ENCODE peak calls at places on chromosomes 6 and 20, in ten cellular contexts. One of them, this sample, is unnamed.

GRCh38 chr20:59564171-59564570 is 40.2 kb upstream of the PHACTR3 start:
- DNase-seq in keratinocyte: no peak
- DNase-seq in activated T-cell treated with anti-CD3 and anti-CD28 coated beads for 48 hours: no peak
- DNase-seq in HuH-7.5: peak
- DNase-seq in SW 1271: no peak
- DNase-seq in AG10803: no peak
- DNase-seq in left cardiac atrium: no peak
- DNase-seq in lower leg skin: no peak
- DNase-seq in Panc1: no peak
- DNase-seq in spleen: no peak
- DNase-seq in this sample: no peak

GRCh38 chr20:49964964-49965780 is 17.6 kb upstream of the SNAI1 start:
- DNase-seq in keratinocyte: no peak
- DNase-seq in activated T-cell treated with anti-CD3 and anti-CD28 coated beads for 48 hours: peak
- DNase-seq in HuH-7.5: peak
- DNase-seq in SW 1271: no peak
- DNase-seq in AG10803: no peak
- DNase-seq in left cardiac atrium: no peak
- DNase-seq in lower leg skin: no peak
- DNase-seq in Panc1: no peak
- DNase-seq in spleen: peak
- DNase-seq in this sample: peak

GRCh38 chr20:53636725-53637097 is 43.1 kb upstream of the ZNF217 start:
- DNase-seq in keratinocyte: no peak
- DNase-seq in activated T-cell treated with anti-CD3 and anti-CD28 coated beads for 48 hours: no peak
- DNase-seq in HuH-7.5: no peak
- DNase-seq in SW 1271: no peak
- DNase-seq in AG10803: no peak
- DNase-seq in left cardiac atrium: no peak
- DNase-seq in lower leg skin: no peak
- DNase-seq in Panc1: no peak
- DNase-seq in spleen: no peak
- DNase-seq in this sample: no peak

GRCh38 chr20:40811660-40812414 is 122.8 kb upstream of the MAFB start:
- DNase-seq in keratinocyte: no peak
- DNase-seq in activated T-cell treated with anti-CD3 and anti-CD28 coated beads for 48 hours: no peak
- DNase-seq in HuH-7.5: no peak
- DNase-seq in SW 1271: no peak
- DNase-seq in AG10803: no peak
- DNase-seq in left cardiac atrium: no peak
- DNase-seq in lower leg skin: no peak
- DNase-seq in Panc1: no peak
- DNase-seq in spleen: no peak
- DNase-seq in this sample: no peak

GRCh38 chr6:19465760-19466159 is 371.4 kb upstream of the ID4 start:
- DNase-seq in keratinocyte: no peak
- DNase-seq in activated T-cell treated with anti-CD3 and anti-CD28 coated beads for 48 hours: no peak
- DNase-seq in HuH-7.5: no peak
- DNase-seq in SW 1271: no peak
- DNase-seq in AG10803: peak
- DNase-seq in left cardiac atrium: no peak
- DNase-seq in lower leg skin: no peak
- DNase-seq in Panc1: peak
- DNase-seq in spleen: no peak
- DNase-seq in this sample: peak

GRCh38 chr6:149026530-149026942 is 279.7 kb downstream of the UST start:
- DNase-seq in keratinocyte: peak
- DNase-seq in activated T-cell treated with anti-CD3 and anti-CD28 coated beads for 48 hours: no peak
- DNase-seq in HuH-7.5: no peak
- DNase-seq in SW 1271: no peak
- DNase-seq in AG10803: peak
- DNase-seq in left cardiac atrium: no peak
- DNase-seq in lower leg skin: no peak
- DNase-seq in Panc1: no peak
- DNase-seq in spleen: no peak
- DNase-seq in this sample: peak

GRCh38 chr6:35209081-35209480 is 4.7 kb upstream of the SCUBE3 start:
- DNase-seq in keratinocyte: no peak
- DNase-seq in activated T-cell treated with anti-CD3 and anti-CD28 coated beads for 48 hours: no peak
- DNase-seq in HuH-7.5: no peak
- DNase-seq in SW 1271: no peak
- DNase-seq in AG10803: no peak
- DNase-seq in left cardiac atrium: no peak
- DNase-seq in lower leg skin: no peak
- DNase-seq in Panc1: no peak
- DNase-seq in spleen: no peak
- DNase-seq in this sample: no peak

GRCh38 chr20:2820084-2820895 is 4.1 kb downstream of the TMEM239 start:
- DNase-seq in keratinocyte: no peak
- DNase-seq in activated T-cell treated with anti-CD3 and anti-CD28 coated beads for 48 hours: no peak
- DNase-seq in HuH-7.5: no peak
- DNase-seq in SW 1271: no peak
- DNase-seq in AG10803: peak
- DNase-seq in left cardiac atrium: no peak
- DNase-seq in lower leg skin: no peak
- DNase-seq in Panc1: no peak
- DNase-seq in spleen: no peak
- DNase-seq in this sample: no peak

GRCh38 chr6:131954775-131955107 is 3.6 kb upstream of the CCN2 start:
- DNase-seq in keratinocyte: no peak
- DNase-seq in activated T-cell treated with anti-CD3 and anti-CD28 coated beads for 48 hours: no peak
- DNase-seq in HuH-7.5: no peak
- DNase-seq in SW 1271: peak
- DNase-seq in AG10803: peak
- DNase-seq in left cardiac atrium: peak
- DNase-seq in lower leg skin: peak
- DNase-seq in Panc1: peak
- DNase-seq in spleen: no peak
- DNase-seq in this sample: peak

GRCh38 chr6:57267586-57268293 is 45.6 kb upstream of the RAB23 start:
- DNase-seq in keratinocyte: peak
- DNase-seq in activated T-cell treated with anti-CD3 and anti-CD28 coated beads for 48 hours: peak
- DNase-seq in HuH-7.5: peak
- DNase-seq in SW 1271: peak
- DNase-seq in AG10803: peak
- DNase-seq in left cardiac atrium: peak
- DNase-seq in lower leg skin: no peak
- DNase-seq in Panc1: peak
- DNase-seq in spleen: no peak
- DNase-seq in this sample: peak

GRCh38 chr6:143260857-143261256 is 189.6 kb downstream of the ADAT2 start:
- DNase-seq in keratinocyte: no peak
- DNase-seq in activated T-cell treated with anti-CD3 and anti-CD28 coated beads for 48 hours: no peak
- DNase-seq in HuH-7.5: no peak
- DNase-seq in SW 1271: no peak
- DNase-seq in AG10803: peak
- DNase-seq in left cardiac atrium: no peak
- DNase-seq in lower leg skin: no peak
- DNase-seq in Panc1: no peak
- DNase-seq in spleen: no peak
- DNase-seq in this sample: peak

GRCh38 chr6:15550724-15551123 is 112.1 kb downstream of the DTNBP1 start:
- DNase-seq in keratinocyte: no peak
- DNase-seq in activated T-cell treated with anti-CD3 and anti-CD28 coated beads for 48 hours: no peak
- DNase-seq in HuH-7.5: no peak
- DNase-seq in SW 1271: no peak
- DNase-seq in AG10803: no peak
- DNase-seq in left cardiac atrium: no peak
- DNase-seq in lower leg skin: no peak
- DNase-seq in Panc1: no peak
- DNase-seq in spleen: no peak
- DNase-seq in this sample: no peak

GRCh38 chr6:25009351-25009750 is 73.6 kb upstream of the RIPOR2 start:
- DNase-seq in keratinocyte: no peak
- DNase-seq in activated T-cell treated with anti-CD3 and anti-CD28 coated beads for 48 hours: no peak
- DNase-seq in HuH-7.5: no peak
- DNase-seq in SW 1271: no peak
- DNase-seq in AG10803: no peak
- DNase-seq in left cardiac atrium: no peak
- DNase-seq in lower leg skin: no peak
- DNase-seq in Panc1: no peak
- DNase-seq in spleen: no peak
- DNase-seq in this sample: no peak

GRCh38 chr6:44542401-44543116 is 155.1 kb downstream of the CDC5L start:
- DNase-seq in keratinocyte: no peak
- DNase-seq in activated T-cell treated with anti-CD3 and anti-CD28 coated beads for 48 hours: no peak
- DNase-seq in HuH-7.5: no peak
- DNase-seq in SW 1271: no peak
- DNase-seq in AG10803: no peak
- DNase-seq in left cardiac atrium: no peak
- DNase-seq in lower leg skin: no peak
- DNase-seq in Panc1: no peak
- DNase-seq in spleen: no peak
- DNase-seq in this sample: no peak

GRCh38 chr6:28266962-28267694 is at the start of gene ZSCAN26:
- DNase-seq in keratinocyte: peak
- DNase-seq in activated T-cell treated with anti-CD3 and anti-CD28 coated beads for 48 hours: peak
- DNase-seq in HuH-7.5: peak
- DNase-seq in SW 1271: peak
- DNase-seq in AG10803: peak
- DNase-seq in left cardiac atrium: peak
- DNase-seq in lower leg skin: peak
- DNase-seq in Panc1: peak
- DNase-seq in spleen: peak
- DNase-seq in this sample: peak

GRCh38 chr6:135159531-135159930 is 21.6 kb upstream of the MYB start:
- DNase-seq in keratinocyte: no peak
- DNase-seq in activated T-cell treated with anti-CD3 and anti-CD28 coated beads for 48 hours: peak
- DNase-seq in HuH-7.5: no peak
- DNase-seq in SW 1271: no peak
- DNase-seq in AG10803: no peak
- DNase-seq in left cardiac atrium: no peak
- DNase-seq in lower leg skin: no peak
- DNase-seq in Panc1: no peak
- DNase-seq in spleen: no peak
- DNase-seq in this sample: peak

GRCh38 chr6:148548065-148548748 is 198.6 kb upstream of the UST start:
- DNase-seq in keratinocyte: no peak
- DNase-seq in activated T-cell treated with anti-CD3 and anti-CD28 coated beads for 48 hours: no peak
- DNase-seq in HuH-7.5: no peak
- DNase-seq in SW 1271: no peak
- DNase-seq in AG10803: peak
- DNase-seq in left cardiac atrium: peak
- DNase-seq in lower leg skin: no peak
- DNase-seq in Panc1: no peak
- DNase-seq in spleen: no peak
- DNase-seq in this sample: no peak

GRCh38 chr6:150939399-150939798 is 73.9 kb downstream of the MTHFD1L start:
- DNase-seq in keratinocyte: no peak
- DNase-seq in activated T-cell treated with anti-CD3 and anti-CD28 coated beads for 48 hours: no peak
- DNase-seq in HuH-7.5: no peak
- DNase-seq in SW 1271: no peak
- DNase-seq in AG10803: no peak
- DNase-seq in left cardiac atrium: no peak
- DNase-seq in lower leg skin: no peak
- DNase-seq in Panc1: no peak
- DNase-seq in spleen: no peak
- DNase-seq in this sample: no peak

GRCh38 chr6:24719125-24719931 is at the start of gene C6orf62:
- DNase-seq in keratinocyte: no peak
- DNase-seq in activated T-cell treated with anti-CD3 and anti-CD28 coated beads for 48 hours: peak
- DNase-seq in HuH-7.5: no peak
- DNase-seq in SW 1271: no peak
- DNase-seq in AG10803: peak
- DNase-seq in left cardiac atrium: peak
- DNase-seq in lower leg skin: peak
- DNase-seq in Panc1: no peak
- DNase-seq in spleen: peak
- DNase-seq in this sample: peak

GRCh38 chr20:47205577-47206123 is 150.8 kb downstream of the ZMYND8 start:
- DNase-seq in keratinocyte: no peak
- DNase-seq in activated T-cell treated with anti-CD3 and anti-CD28 coated beads for 48 hours: no peak
- DNase-seq in HuH-7.5: peak
- DNase-seq in SW 1271: no peak
- DNase-seq in AG10803: peak
- DNase-seq in left cardiac atrium: peak
- DNase-seq in lower leg skin: no peak
- DNase-seq in Panc1: no peak
- DNase-seq in spleen: peak
- DNase-seq in this sample: peak

GRCh38 chr20:53943522-53944291 is 126.7 kb downstream of the BCAS1 start:
- DNase-seq in keratinocyte: no peak
- DNase-seq in activated T-cell treated with anti-CD3 and anti-CD28 coated beads for 48 hours: no peak
- DNase-seq in HuH-7.5: peak
- DNase-seq in SW 1271: no peak
- DNase-seq in AG10803: peak
- DNase-seq in left cardiac atrium: no peak
- DNase-seq in lower leg skin: no peak
- DNase-seq in Panc1: no peak
- DNase-seq in spleen: no peak
- DNase-seq in this sample: peak

GRCh38 chr6:107976267-107976783 is 18.3 kb upstream of the SEC63 start:
- DNase-seq in keratinocyte: no peak
- DNase-seq in activated T-cell treated with anti-CD3 and anti-CD28 coated beads for 48 hours: no peak
- DNase-seq in HuH-7.5: no peak
- DNase-seq in SW 1271: no peak
- DNase-seq in AG10803: no peak
- DNase-seq in left cardiac atrium: no peak
- DNase-seq in lower leg skin: no peak
- DNase-seq in Panc1: no peak
- DNase-seq in spleen: no peak
- DNase-seq in this sample: no peak

GRCh38 chr6:31308050-31308844 is 36.4 kb upstream of the HLA-C start:
- DNase-seq in keratinocyte: no peak
- DNase-seq in activated T-cell treated with anti-CD3 and anti-CD28 coated beads for 48 hours: peak
- DNase-seq in HuH-7.5: peak
- DNase-seq in SW 1271: no peak
- DNase-seq in AG10803: no peak
- DNase-seq in left cardiac atrium: peak
- DNase-seq in lower leg skin: no peak
- DNase-seq in Panc1: no peak
- DNase-seq in spleen: peak
- DNase-seq in this sample: peak

GRCh38 chr20:54076259-54076658 is 5.9 kb upstream of the BCAS1 start:
- DNase-seq in keratinocyte: no peak
- DNase-seq in activated T-cell treated with anti-CD3 and anti-CD28 coated beads for 48 hours: no peak
- DNase-seq in HuH-7.5: peak
- DNase-seq in SW 1271: no peak
- DNase-seq in AG10803: no peak
- DNase-seq in left cardiac atrium: no peak
- DNase-seq in lower leg skin: no peak
- DNase-seq in Panc1: no peak
- DNase-seq in spleen: no peak
- DNase-seq in this sample: no peak

GRCh38 chr6:22072939-22073338 is 223.9 kb downstream of the PRL start:
- DNase-seq in keratinocyte: no peak
- DNase-seq in activated T-cell treated with anti-CD3 and anti-CD28 coated beads for 48 hours: no peak
- DNase-seq in HuH-7.5: no peak
- DNase-seq in SW 1271: no peak
- DNase-seq in AG10803: peak
- DNase-seq in left cardiac atrium: no peak
- DNase-seq in lower leg skin: no peak
- DNase-seq in Panc1: no peak
- DNase-seq in spleen: no peak
- DNase-seq in this sample: no peak

GRCh38 chr6:166866839-166867637 is 89.3 kb downstream of the RNASET2 start:
- DNase-seq in keratinocyte: no peak
- DNase-seq in activated T-cell treated with anti-CD3 and anti-CD28 coated beads for 48 hours: no peak
- DNase-seq in HuH-7.5: no peak
- DNase-seq in SW 1271: no peak
- DNase-seq in AG10803: no peak
- DNase-seq in left cardiac atrium: no peak
- DNase-seq in lower leg skin: no peak
- DNase-seq in Panc1: no peak
- DNase-seq in spleen: no peak
- DNase-seq in this sample: no peak

GRCh38 chr6:17020889-17021538 is 80.8 kb upstream of the STMND1 start:
- DNase-seq in keratinocyte: no peak
- DNase-seq in activated T-cell treated with anti-CD3 and anti-CD28 coated beads for 48 hours: no peak
- DNase-seq in HuH-7.5: no peak
- DNase-seq in SW 1271: no peak
- DNase-seq in AG10803: no peak
- DNase-seq in left cardiac atrium: no peak
- DNase-seq in lower leg skin: no peak
- DNase-seq in Panc1: no peak
- DNase-seq in spleen: no peak
- DNase-seq in this sample: no peak

GRCh38 chr20:63898882-63899558 is 4.1 kb downstream of the DNAJC5 start:
- DNase-seq in keratinocyte: no peak
- DNase-seq in activated T-cell treated with anti-CD3 and anti-CD28 coated beads for 48 hours: no peak
- DNase-seq in HuH-7.5: no peak
- DNase-seq in SW 1271: no peak
- DNase-seq in AG10803: no peak
- DNase-seq in left cardiac atrium: peak
- DNase-seq in lower leg skin: no peak
- DNase-seq in Panc1: no peak
- DNase-seq in spleen: peak
- DNase-seq in this sample: no peak

This sample was measured in kidney tubule cell.